ENCODE peak calls at places on chromosomes 5 and 9, in four cellular contexts. S, E, A and H are unnamed samples.

GRCh38 chr5:35129921-35130485 is 82.3 kb upstream of the AGXT2 start:
- DNase-seq in S (no peak), E (no peak), A (peak), H (no peak)

GRCh38 chr5:90264930-90265857 is 144.4 kb downstream of the CETN3 start:
- DNase-seq in E (peak), A (peak), S (peak), H (peak)

GRCh38 chr9:26856413-26857032 is 36.1 kb downstream of the CAAP1 start:
- DNase-seq in S (peak), A (peak), E (peak), H (no peak)

GRCh38 chr9:121226186-121226585 is 24.5 kb upstream of the RAB14 start:
- DNase-seq in S (no peak), A (peak), E (peak), H (no peak)

GRCh38 chr5:113268232-113268631 is 166.6 kb downstream of the TSSK1B start:
- DNase-seq in A (no peak), E (no peak), S (no peak), H (no peak)

GRCh38 chr9:124381073-124381945 is 33.9 kb downstream of the PSMB7 start:
- DNase-seq in E (no peak), A (peak), S (no peak), H (no peak)

GRCh38 chr5:83467315-83468044 is 4.1 kb upstream of the VCAN start:
- DNase-seq in S (no peak), A (peak), E (no peak), H (no peak)

GRCh38 chr9:132858756-132859155 is 19.3 kb downstream of the AK8 start:
- DNase-seq in S (no peak), A (no peak), E (no peak), H (no peak)

GRCh38 chr9:121780177-121780576 is 128.7 kb downstream of the DAB2IP start:
- DNase-seq in E (no peak), A (no peak), S (no peak), H (no peak)

GRCh38 chr5:5335115-5335514 is 87.4 kb upstream of the ICE1 start:
- DNase-seq in A (no peak), E (no peak), S (peak), H (no peak)

GRCh38 chr5:119651496-119651895 is 22.1 kb downstream of the FAM170A start:
- DNase-seq in E (no peak), S (no peak), A (no peak), H (no peak)

GRCh38 chr9:111874500-111874899 is 22.1 kb upstream of the UGCG start:
- DNase-seq in S (no peak), E (no peak), A (no peak), H (no peak)

GRCh38 chr9:129761901-129762359 is 9.1 kb upstream of the PTGES start:
- DNase-seq in S (peak), E (no peak), A (peak), H (no peak)

GRCh38 chr5:136382791-136383190 is 17.4 kb upstream of the TRPC7 start:
- DNase-seq in E (no peak), A (no peak), S (no peak), H (no peak)

GRCh38 chr5:165055476-165055875 is 1550.1 kb downstream of the MAT2B start:
- DNase-seq in E (no peak), A (no peak), S (no peak), H (no peak)

GRCh38 chr9:100397867-100398266 is 29.1 kb upstream of the MSANTD3 start:
- DNase-seq in E (no peak), A (no peak), S (no peak), H (no peak)

GRCh38 chr5:76801159-76801802 is 17.5 kb upstream of the F2RL1 start:
- DNase-seq in E (no peak), A (peak), S (peak), H (no peak)

GRCh38 chr5:176812269-176813259 is 2.2 kb downstream of the UNC5A start:
- DNase-seq in S (peak), E (peak), A (no peak), H (peak)

GRCh38 chr5:178398856-178399722 is 166.5 kb upstream of the PHYKPL start:
- DNase-seq in A (no peak), E (no peak), S (no peak), H (no peak)

GRCh38 chr9:134570151-134570621 is 71.4 kb upstream of the COL5A1 start:
- DNase-seq in E (no peak), A (no peak), S (no peak), H (peak)

GRCh38 chr5:62093981-62094380 is 212.0 kb upstream of the KIF2A start:
- DNase-seq in S (peak), E (no peak), A (peak), H (no peak)

GRCh38 chr9:109816490-109816889 is 36.5 kb downstream of the PALM2AKAP2 start:
- DNase-seq in A (peak), E (no peak), S (peak), H (no peak)

GRCh38 chr5:132655821-132656773 is 1.9 kb upstream of the IL13 start:
- DNase-seq in E (no peak), A (no peak), S (no peak), H (no peak)

GRCh38 chr5:109901628-109901981 is 211.9 kb downstream of the MAN2A1 start:
- DNase-seq in S (no peak), A (no peak), E (no peak), H (no peak)

GRCh38 chr5:83472508-83473343 is 1.2 kb downstream of the VCAN start:
- DNase-seq in E (peak), A (no peak), S (peak), H (peak)

GRCh38 chr5:170782438-170782837 is 1.1 kb upstream of the GABRP start:
- DNase-seq in A (no peak), S (no peak), E (no peak), H (no peak)

GRCh38 chr9:124284940-124285441 is 27.2 kb downstream of the NEK6 start:
- DNase-seq in A (peak), E (no peak), S (no peak), H (no peak)

GRCh38 chr9:29514336-29514735 is 1941.1 kb upstream of the C9orf72 start:
- DNase-seq in A (no peak), E (no peak), S (peak), H (peak)
- TF ChIP-seq MAFK in A (no peak), E (no peak), S (no peak), H (no peak)

GRCh38 chr9:90846770-90847419 is 45.3 kb downstream of the SYK start:
- DNase-seq in S (no peak), E (no peak), A (no peak), H (no peak)
- TF ChIP-seq MAFK in S (no peak), E (no peak), A (no peak), H (no peak)

GRCh38 chr9:8208465-8208864 is 408.9 kb upstream of the DMAC1 start:
- DNase-seq in S (no peak), A (no peak), E (no peak), H (no peak)
- TF ChIP-seq MAFK in S (no peak), A (no peak), E (no peak), H (no peak)

DNA sequence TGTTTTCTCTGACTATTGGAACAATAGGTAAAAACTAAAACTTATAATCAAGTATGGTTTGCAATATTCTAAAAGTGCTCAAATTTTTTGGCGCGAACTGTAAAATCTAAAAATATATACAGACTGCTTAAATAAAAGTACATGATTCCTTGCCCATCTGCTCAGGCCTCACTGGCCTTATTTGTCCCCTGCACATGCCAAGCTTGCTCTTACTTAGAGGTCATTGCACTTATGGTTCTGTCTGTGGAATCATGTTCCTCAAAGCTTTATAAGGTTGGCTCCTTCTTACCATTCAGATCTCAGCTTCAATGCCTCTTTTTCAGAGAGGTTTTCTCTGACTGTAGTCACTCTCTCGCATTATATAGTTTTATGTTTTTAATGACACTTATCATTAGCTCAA is 54.5 kb upstream of the SMARCA2 start:
- DNase-seq in A (no peak), E (no peak), S (no peak), H (no peak)
- TF ChIP-seq MAFK in A (no peak), E (no peak), S (no peak), H (no peak)

GRCh38 chr9:98804083-98804482 is 3.4 kb upstream of the GALNT12 start:
- DNase-seq in E (no peak), S (no peak), A (no peak), H (no peak)

GRCh38 chr9:98806394-98807069 is 938 bp upstream of the GALNT12 start:
- DNase-seq in S (no peak), A (peak), E (no peak), H (no peak)

GRCh38 chr9:98807070-98807810 is at the start of gene GALNT12:
- DNase-seq in S (peak), E (peak), A (no peak), H (no peak)

GRCh38 chr9:98807811-98808195 is 333 bp downstream of the GALNT12 start:
- DNase-seq in E (peak), A (no peak), S (no peak), H (no peak)

DNA sequence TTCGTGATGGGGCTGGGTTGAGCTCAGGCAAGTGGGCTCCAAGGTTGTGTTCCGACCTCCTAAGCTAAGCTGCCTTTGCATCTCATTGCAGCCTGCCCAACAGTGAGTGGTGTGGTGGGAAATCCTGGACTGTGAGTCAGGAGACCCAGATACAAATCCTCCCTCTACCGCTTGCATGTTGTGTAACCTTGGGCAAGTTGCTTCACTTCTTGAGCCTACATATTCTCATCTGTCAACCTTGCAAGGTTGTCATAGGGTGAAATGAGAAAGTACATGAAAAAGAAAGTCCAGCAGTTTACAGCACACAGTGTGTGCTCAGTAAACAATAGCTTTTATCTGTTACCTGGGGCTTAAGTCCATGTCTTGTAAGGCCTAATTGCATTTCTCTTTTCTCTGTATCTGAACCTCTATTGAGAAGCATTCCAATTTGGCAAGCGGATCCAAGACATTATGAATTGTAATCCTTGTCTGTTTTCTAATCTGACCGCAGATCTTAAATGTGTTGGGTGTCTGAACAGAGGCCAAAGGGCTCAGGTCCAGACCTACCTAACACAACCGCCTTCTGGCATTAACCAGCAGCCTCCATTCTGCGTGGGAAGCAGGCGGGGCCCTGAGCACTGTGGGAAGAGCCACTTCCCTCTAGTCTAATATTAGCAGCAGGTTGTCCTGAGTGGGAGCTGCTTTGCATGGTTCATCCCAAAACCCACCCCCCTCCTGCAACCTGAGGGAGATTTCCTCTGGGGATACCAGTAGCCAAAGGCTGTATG is 1.8 kb upstream of the GALNT12 start:
- DNase-seq in S (no peak), E (no peak), A (peak), H (no peak)
- TF ChIP-seq MAFK in S (no peak), E (no peak), A (no peak), H (no peak)

GRCh38 chr5:139273572-139274264 is 19.8 kb upstream of the MATR3 start:
- DNase-seq in E (peak), A (peak), S (peak), H (peak)

GRCh38 chr5:139276426-139276825 is 17.1 kb upstream of the MATR3 start:
- DNase-seq in E (no peak), S (no peak), A (no peak), H (no peak)

GRCh38 chr5:139277171-139277570 is 16.4 kb upstream of the MATR3 start:
- DNase-seq in A (no peak), E (no peak), S (no peak), H (no peak)

GRCh38 chr5:139273322-139273571 is 20.3 kb upstream of the MATR3 start:
- DNase-seq in E (no peak), A (no peak), S (peak), H (no peak)

DNA sequence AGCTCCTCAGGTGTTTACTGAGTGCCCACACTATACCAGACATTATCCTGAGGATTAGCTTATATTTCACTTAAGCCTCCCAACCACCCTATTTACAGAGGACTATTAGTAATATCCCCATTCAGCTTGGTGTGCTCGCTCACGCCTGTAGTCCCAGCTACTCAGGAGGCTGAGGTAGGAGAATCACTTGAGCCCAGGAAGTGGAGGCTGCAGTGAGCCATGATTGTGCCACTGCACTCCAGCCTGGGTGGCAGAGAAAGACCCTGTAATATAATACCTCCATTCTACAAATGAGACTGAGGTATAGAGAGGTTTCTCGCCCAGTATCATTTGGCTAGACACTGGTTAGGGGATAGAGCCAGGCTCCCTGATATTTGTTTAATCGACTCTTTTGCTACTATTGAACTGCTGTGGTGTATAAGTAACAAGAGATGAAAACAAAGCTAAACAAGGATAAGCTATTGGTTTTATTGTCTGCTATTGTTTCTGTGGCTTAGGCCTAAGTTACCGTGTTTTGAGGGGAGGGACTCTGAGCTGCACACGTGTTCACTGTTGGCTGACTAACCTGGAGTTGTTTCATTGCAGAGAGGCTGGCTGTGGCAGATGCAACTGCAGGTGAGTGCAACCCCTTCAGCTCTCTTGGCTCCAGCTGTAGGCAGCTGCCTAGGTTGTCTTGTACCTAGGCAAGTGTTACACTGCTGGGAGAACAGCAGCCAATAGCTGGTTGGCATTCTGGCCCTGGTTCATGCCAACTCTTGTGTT is 17.8 kb upstream of the MATR3 start:
- DNase-seq in A (no peak), S (no peak), E (peak), H (no peak)
- TF ChIP-seq MAFK in A (no peak), S (no peak), E (no peak), H (no peak)

GRCh38 chr5:96219580-96220281 is 213.3 kb downstream of the PCSK1 start:
- DNase-seq in A (peak), E (no peak), S (peak), H (no peak)
- TF ChIP-seq MAFK in A (no peak), E (no peak), S (no peak), H (no peak)

GRCh38 chr5:150580917-150581316 is 59.5 kb upstream of the SYNPO start:
- DNase-seq in E (no peak), A (no peak), S (no peak), H (no peak)
- TF ChIP-seq MAFK in E (no peak), A (no peak), S (no peak), H (no peak)